ENCODE peak calls at places on chromosomes 7 and 10, in seven cellular contexts. D is renal cortical epithelial cell, G is Ammon's horn, M is anterior cingulate cortex, R is C1 segment of cervical spinal cord, F is astrocyte, L is Daoy. T is an unnamed sample.

GRCh38 chr7:28061824-28062196 is 118.8 kb downstream of the JAZF1 start:
- DNase-seq in D (no peak), G (no peak), M (no peak), R (no peak), F (no peak), L (peak; percentile 46), T (no peak)

GRCh38 chr7:34900891-34901493 is 136.3 kb downstream of the DPY19L1 start:
- DNase-seq in D (no peak), G (no peak), M (no peak), R (no peak), F (no peak), L (peak; percentile 28), T (no peak)

GRCh38 chr10:132030898-132031463 is 34.8 kb upstream of the JAKMIP3 start:
- DNase-seq in D (no peak), G (no peak), M (no peak), R (no peak), F (no peak), L (no peak), T (no peak)

GRCh38 chr10:128030498-128031072 is 95.6 kb downstream of the MKI67 start:
- DNase-seq in D (no peak), G (no peak), M (no peak), R (no peak), F (no peak), L (no peak), T (no peak)

GRCh38 chr7:142833174-142834027 is 21.5 kb upstream of the EPHB6 start:
- DNase-seq in D (no peak), G (no peak), M (no peak), R (no peak), F (no peak), L (peak; percentile 84), T (no peak)

GRCh38 chr10:7537126-7537525 is 126.3 kb upstream of the SFMBT2 start:
- DNase-seq in D (no peak), G (no peak), M (no peak), R (no peak), F (no peak), L (no peak), T (no peak)

GRCh38 chr10:62306663-62307062 is 38.0 kb upstream of the RTKN2 start:
- DNase-seq in D (peak; percentile 87), G (no peak), M (no peak), R (no peak), F (peak; percentile 21), L (peak; percentile 32), T (no peak)

GRCh38 chr10:46556515-46557318 is at the start of gene GPRIN2:
- DNase-seq in D (no peak), G (no peak), M (no peak), R (no peak), F (no peak), L (no peak), T (no peak)

GRCh38 chr10:106816318-106817085 is 348.0 kb downstream of the SORCS1 start:
- DNase-seq in D (no peak), G (no peak), M (no peak), R (no peak), F (no peak), L (no peak), T (no peak)

GRCh38 chr10:44981172-44982113 is 2.8 kb upstream of the DEPP1 start:
- DNase-seq in D (peak; percentile 89), G (no peak), M (no peak), R (no peak), F (peak; percentile 93), L (peak; percentile 81), T (no peak)

GRCh38 chr10:76055963-76056362 is 624.5 kb downstream of the LRMDA start:
- DNase-seq in D (no peak), G (no peak), M (no peak), R (no peak), F (no peak), L (no peak), T (no peak)

GRCh38 chr7:79403451-79403850 is 50.0 kb downstream of the MAGI2 start:
- DNase-seq in D (no peak), G (no peak), M (no peak), R (no peak), F (peak; percentile 2), L (no peak), T (no peak)

GRCh38 chr10:126384269-126384873 is 3.9 kb downstream of the ADAM12 start:
- DNase-seq in D (peak; percentile 21), G (no peak), M (no peak), R (no peak), F (peak; percentile 99), L (peak; percentile 58), T (no peak)

GRCh38 chr10:6973904-6974303 is 393.8 kb upstream of the PRKCQ start:
- DNase-seq in D (no peak), G (peak; percentile 41), M (no peak), R (no peak), F (no peak), L (no peak), T (no peak)

GRCh38 chr7:7895754-7896153 is 72.8 kb upstream of the GLCCI1 start:
- DNase-seq in D (no peak), G (no peak), M (no peak), R (no peak), F (no peak), L (no peak), T (no peak)

GRCh38 chr10:91190876-91191580 is 29.4 kb upstream of the PCGF5 start:
- DNase-seq in D (no peak), G (peak; percentile 71), M (peak; percentile 22), R (no peak), F (peak; percentile 48), L (peak; percentile 49), T (no peak)

GRCh38 chr10:22389856-22390589 is 44.7 kb downstream of the SPAG6 start:
- DNase-seq in D (no peak), G (no peak), M (no peak), R (no peak), F (no peak), L (no peak), T (no peak)

GRCh38 chr7:101628522-101628921 is 574 bp downstream of the MYL10 start:
- DNase-seq in D (no peak), G (no peak), M (no peak), R (no peak), F (no peak), L (no peak), T (no peak)

GRCh38 chr10:92972066-92972870 is 88.3 kb upstream of the CYP26C1 start:
- DNase-seq in D (peak; percentile 90), G (no peak), M (no peak), R (no peak), F (peak; percentile 84), L (peak; percentile 67), T (no peak)

T was measured in caudate nucleus.